ENCODE peak calls at places on chromosomes 3 and 15, in nine cellular contexts. M is heart left ventricle, T is brain microvascular endothelial cell, V is tibial nerve, G is esophagus squamous epithelium, H is A549, D is DND-41, W is transverse colon, K is small intestine. U is an unnamed sample.
A peak's percentile ranks its signal among the peaks of the same experiment; 100 is the strongest.

GRCh38 chr3:31777092-31777491 is 204.0 kb downstream of the OSBPL10 start:
- DNase-seq in M (no peak), W (no peak), K (no peak), H (no peak), D (no peak), V (no peak), G (no peak), T (peak; percentile 13), U (no peak)

GRCh38 chr3:5388091-5388490 is 200.6 kb downstream of the EDEM1 start:
- DNase-seq in G (no peak), W (no peak), V (no peak), M (no peak), H (no peak), T (no peak), D (no peak), K (no peak), U (no peak)

GRCh38 chr15:84749111-84749991 is 959 bp downstream of the ZNF592 start:
- DNase-seq in T (peak; percentile 18), G (no peak), K (peak; percentile 43), M (peak; percentile 50), V (no peak), H (peak; percentile 34), W (peak; percentile 41), D (peak; percentile 62), U (peak; percentile 76)

GRCh38 chr3:56611364-56611763 is 54.4 kb downstream of the CCDC66 start:
- DNase-seq in H (no peak), G (no peak), V (no peak), W (no peak), K (peak; percentile 17), D (no peak), M (no peak), T (no peak), U (no peak)

GRCh38 chr3:187281191-187281714 is 10.3 kb downstream of the MASP1 start:
- DNase-seq in D (no peak), W (no peak), K (no peak), V (no peak), G (no peak), T (peak; percentile 52), M (no peak), H (no peak), U (no peak)

GRCh38 chr3:184798120-184798519 is 13.8 kb upstream of the VPS8 start:
- DNase-seq in G (no peak), M (no peak), D (no peak), V (no peak), W (no peak), K (no peak), H (no peak), T (no peak), U (no peak)

GRCh38 chr3:111848246-111848645 is 10.8 kb upstream of the PHLDB2 start:
- DNase-seq in H (no peak), W (no peak), D (no peak), T (no peak), V (no peak), K (no peak), M (no peak), G (no peak), U (no peak)

GRCh38 chr3:187967097-187967496 is 186.9 kb upstream of the LPP start:
- DNase-seq in D (no peak), K (no peak), M (no peak), H (no peak), T (no peak), G (no peak), W (no peak), V (no peak), U (no peak)

GRCh38 chr3:188687389-188687788 is 484.4 kb upstream of the TPRG1 start:
- DNase-seq in G (no peak), D (no peak), W (no peak), V (no peak), H (peak; percentile 20), K (no peak), T (peak; percentile 62), M (no peak), U (peak; percentile 29)

GRCh38 chr15:36658905-36659304 is 79.5 kb downstream of the CDIN1 start:
- DNase-seq in H (no peak), D (no peak), V (no peak), W (no peak), G (no peak), M (no peak), K (no peak), T (no peak), U (no peak)

GRCh38 chr15:29692527-29692926 is 129.7 kb downstream of the TJP1 start:
- DNase-seq in M (no peak), G (no peak), T (no peak), H (peak; percentile 64), K (no peak), W (no peak), V (no peak), D (no peak), U (no peak)

GRCh38 chr3:132464066-132464465 is 46.8 kb downstream of the DNAJC13 start:
- DNase-seq in V (no peak), H (no peak), T (peak; percentile 4), D (no peak), K (no peak), M (no peak), G (no peak), W (no peak), U (no peak)

GRCh38 chr3:132469326-132469725 is 52.0 kb downstream of the DNAJC13 start:
- DNase-seq in W (no peak), D (no peak), T (no peak), K (no peak), G (no peak), V (no peak), H (no peak), M (no peak), U (no peak)
- H3K27ac ChIP-seq in W (no peak overlapping the region), D (no peak overlapping the region), T (no peak overlapping the region), K (no peak overlapping the region), G (no peak overlapping the region), V (no peak overlapping the region), H (no peak overlapping the region), M (no peak overlapping the region), U (no peak overlapping the region)

GRCh38 chr3:134471521-134472193 is 14.1 kb downstream of the ANAPC13 start:
- DNase-seq in H (peak; percentile 72), D (no peak), G (no peak), K (no peak), T (peak; percentile 56), W (no peak), M (no peak), V (no peak), U (no peak)
- H3K27ac ChIP-seq in H (peak overlapping the region; percentile 63), D (no peak overlapping the region), G (no peak overlapping the region), K (peak overlapping the region; percentile 13), T (peak overlapping the region; percentile 17), W (no peak overlapping the region), M (no peak overlapping the region), V (no peak overlapping the region), U (no peak overlapping the region)

GRCh38 chr15:77311618-77312398 is 108.1 kb downstream of the PEAK1 start:
- DNase-seq in W (no peak), T (no peak), H (no peak), D (no peak), V (no peak), G (no peak), K (no peak), M (no peak), U (no peak)

GRCh38 chr15:77311020-77311419 is 108.9 kb downstream of the PEAK1 start:
- DNase-seq in D (no peak), W (no peak), G (no peak), K (no peak), T (no peak), V (no peak), M (no peak), H (no peak), U (no peak)

GRCh38 chr15:77312523-77312922 is 107.4 kb downstream of the PEAK1 start:
- DNase-seq in K (peak; percentile 7), W (no peak), M (no peak), T (no peak), G (no peak), D (no peak), V (no peak), H (peak; percentile 7), U (no peak)
- H3K27ac ChIP-seq in K (no peak overlapping the region), W (no peak overlapping the region), M (no peak overlapping the region), T (no peak overlapping the region), G (no peak overlapping the region), D (no peak overlapping the region), V (no peak overlapping the region), H (no peak overlapping the region), U (no peak overlapping the region)

DNA sequence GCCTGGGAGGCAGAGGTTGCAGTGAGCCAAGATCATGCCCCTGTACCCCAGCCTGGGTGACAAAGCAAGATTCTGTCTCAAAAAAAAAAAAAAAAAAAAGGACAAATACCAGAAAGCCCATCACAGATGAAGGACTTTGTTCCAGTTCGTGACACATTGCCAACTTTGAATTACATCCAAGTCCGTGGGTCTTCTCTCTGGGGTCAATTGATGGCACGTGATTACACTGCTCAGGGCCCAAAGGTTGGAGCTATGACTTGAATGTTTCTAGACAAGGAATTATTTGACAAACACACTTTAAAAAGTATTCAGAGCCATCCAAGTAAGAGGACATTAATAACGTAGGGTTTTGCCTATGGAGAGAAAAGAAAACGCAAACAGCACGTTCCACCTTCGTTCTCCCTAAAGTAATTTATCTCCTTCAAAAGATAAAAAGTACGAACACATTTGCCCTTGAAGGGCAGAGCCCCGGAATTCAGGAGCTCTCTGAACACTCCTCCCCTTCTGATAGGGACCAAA is 31.4 kb upstream of the ST3GAL6 start:
- DNase-seq in H (no peak), M (no peak), T (no peak), W (no peak), V (no peak), G (no peak), K (no peak), D (no peak), U (no peak)
- H3K27ac ChIP-seq in H (peak overlapping the region; percentile 22), M (peak overlapping the region; percentile 96), T (peak overlapping the region; percentile 56), W (peak overlapping the region; percentile 77), V (peak overlapping the region; percentile 53), G (peak overlapping the region; percentile 75), K (no peak overlapping the region), D (peak overlapping the region; percentile 64), U (no peak overlapping the region)

GRCh38 chr15:99707481-99708270 is 25.6 kb downstream of the LYSMD4 start:
- DNase-seq in H (no peak), D (no peak), W (no peak), G (no peak), M (no peak), T (no peak), K (no peak), V (no peak), U (no peak)
- H3K27ac ChIP-seq in H (peak overlapping the region; percentile 3), D (no peak overlapping the region), W (peak overlapping the region; percentile 42), G (peak overlapping the region; percentile 41), M (peak overlapping the region; percentile 84), T (no peak overlapping the region), K (peak overlapping the region; percentile 44), V (peak overlapping the region; percentile 0), U (no peak overlapping the region)

U was measured in HL-60.